ENCODE peak calls at places on chromosome X, in five cellular contexts. R is BJ, Y is kidney epithelial cell, H is A673, N is uterus. O is an unnamed sample.
A peak's percentile ranks its signal among the peaks of the same experiment; 100 is the strongest.

GRCh38 chrX:23341452-23341851 is 6.8 kb downstream of the PTCHD1 start:
- DNase-seq in N (no peak), Y (peak; percentile 14), H (no peak), R (no peak), O (no peak)

GRCh38 chrX:150361070-150361776 is 1.9 kb upstream of the MAMLD1 start:
- DNase-seq in Y (no peak), H (no peak), R (no peak), N (no peak), O (no peak)

GRCh38 chrX:24498975-24499374 is 33.9 kb downstream of the PDK3 start:
- DNase-seq in R (no peak), Y (no peak), H (no peak), N (no peak), O (peak; percentile 7)

GRCh38 chrX:7083468-7084396 is 63.8 kb upstream of the STS start:
- DNase-seq in Y (peak; percentile 98), R (peak; percentile 55), H (peak; percentile 60), N (no peak), O (peak; percentile 80)

GRCh38 chrX:131675596-131676194 is 131.8 kb downstream of the OR13H1 start:
- DNase-seq in H (peak; percentile 28), R (no peak), N (no peak), Y (no peak), O (no peak)

GRCh38 chrX:30533261-30533660 is 44.3 kb downstream of the TASL start:
- DNase-seq in R (no peak), Y (no peak), H (no peak), N (no peak), O (no peak)

GRCh38 chrX:1281511-1281910 is 12.9 kb downstream of the CSF2RA start:
- DNase-seq in Y (no peak), R (peak; percentile 77), H (no peak), N (no peak), O (no peak)

GRCh38 chrX:145178268-145178667 is 69.0 kb upstream of the SPANXN1 start:
- DNase-seq in N (no peak), Y (no peak), H (peak; percentile 3), R (no peak), O (no peak)

GRCh38 chrX:69262036-69262905 is 97.0 kb upstream of the PJA1 start:
- DNase-seq in N (peak; percentile 47), H (no peak), R (no peak), Y (no peak), O (no peak)

GRCh38 chrX:96379951-96380350 is 304.7 kb upstream of the DIAPH2 start:
- DNase-seq in R (no peak), H (no peak), N (no peak), Y (no peak), O (no peak)

GRCh38 chrX:118637997-118638396 is 89.4 kb upstream of the IL13RA1 start:
- DNase-seq in N (no peak), H (peak; percentile 6), Y (no peak), R (no peak), O (no peak)

GRCh38 chrX:101009086-101009485 is 39.6 kb downstream of the ARL13A start:
- DNase-seq in N (no peak), Y (no peak), R (no peak), H (no peak), O (no peak)

GRCh38 chrX:44245730-44246129 is 97.7 kb downstream of the EFHC2 start:
- DNase-seq in N (no peak), Y (no peak), H (no peak), R (no peak), O (no peak)

GRCh38 chrX:72142094-72142843 is 10.6 kb upstream of the RTL5 start:
- DNase-seq in Y (no peak), N (no peak), R (no peak), H (no peak), O (no peak)

GRCh38 chrX:15334561-15334960 is 762 bp downstream of the PIGA start:
- DNase-seq in N (no peak), H (no peak), Y (no peak), R (no peak), O (no peak)

GRCh38 chrX:120549483-120550452 is 11.0 kb downstream of the CUL4B start:
- DNase-seq in N (no peak), H (peak; percentile 12), R (peak; percentile 82), Y (peak; percentile 82), O (no peak)

GRCh38 chrX:49309401-49309981 is 6.0 kb downstream of the GAGE10 start:
- DNase-seq in H (no peak), Y (peak; percentile 5), N (no peak), R (no peak), O (no peak)

GRCh38 chrX:110432066-110432465 is 73.4 kb downstream of the RTL9 start:
- DNase-seq in Y (no peak), N (no peak), R (no peak), H (peak; percentile 39), O (no peak)

GRCh38 chrX:155767101-155767878 is 113.9 kb upstream of the VAMP7 start:
- DNase-seq in H (peak; percentile 77), Y (peak; percentile 16), N (peak; percentile 59), R (peak; percentile 41), O (no peak)

GRCh38 chrX:100720301-100720700 is 11.6 kb downstream of the SYTL4 start:
- DNase-seq in Y (no peak), R (no peak), N (no peak), H (peak; percentile 42), O (no peak)

GRCh38 chrX:70433848-70434351 is 10.7 kb upstream of the DLG3 start:
- DNase-seq in N (peak; percentile 46), H (peak; percentile 57), Y (no peak), R (no peak), O (peak; percentile 80)

GRCh38 chrX:131704136-131704695 is 160.3 kb downstream of the OR13H1 start:
- DNase-seq in R (no peak), N (peak; percentile 94), H (peak; percentile 85), Y (peak; percentile 29), O (peak; percentile 65)

GRCh38 chrX:53357799-53358530 is 64.5 kb downstream of the SMC1A start:
- DNase-seq in H (peak; percentile 39), R (no peak), N (no peak), Y (no peak), O (no peak)

GRCh38 chrX:119075271-119075670 is 2.5 kb downstream of the CT47C1 start:
- DNase-seq in Y (no peak), H (no peak), N (no peak), R (no peak), O (no peak)

GRCh38 chrX:40908857-40909475 is 173.6 kb upstream of the MED14 start:
- DNase-seq in Y (peak; percentile 56), H (no peak), N (no peak), R (no peak), O (no peak)

GRCh38 chrX:21912989-21913388 is 27.5 kb upstream of the SMS start:
- DNase-seq in H (no peak), R (no peak), Y (no peak), N (no peak), O (no peak)
- TF ChIP-seq CTCF in H (no peak), R (no peak), Y (no peak), N (no peak), O (no peak)

GRCh38 chrX:10832103-10832502 is 211.7 kb upstream of the MID1 start:
- DNase-seq in Y (no peak), R (no peak), N (no peak), H (no peak), O (no peak)
- H3K4me3 ChIP-seq in Y (no peak overlapping the region), R (no peak overlapping the region), N (no peak overlapping the region), H (no peak overlapping the region), O (no peak overlapping the region)

GRCh38 chrX:11210397-11210796 is 82.8 kb upstream of the AMELX start:
- DNase-seq in H (no peak), R (no peak), N (no peak), Y (no peak), O (no peak)
- TF ChIP-seq CTCF in H (no peak), R (no peak), N (no peak), Y (no peak), O (no peak)

DNA sequence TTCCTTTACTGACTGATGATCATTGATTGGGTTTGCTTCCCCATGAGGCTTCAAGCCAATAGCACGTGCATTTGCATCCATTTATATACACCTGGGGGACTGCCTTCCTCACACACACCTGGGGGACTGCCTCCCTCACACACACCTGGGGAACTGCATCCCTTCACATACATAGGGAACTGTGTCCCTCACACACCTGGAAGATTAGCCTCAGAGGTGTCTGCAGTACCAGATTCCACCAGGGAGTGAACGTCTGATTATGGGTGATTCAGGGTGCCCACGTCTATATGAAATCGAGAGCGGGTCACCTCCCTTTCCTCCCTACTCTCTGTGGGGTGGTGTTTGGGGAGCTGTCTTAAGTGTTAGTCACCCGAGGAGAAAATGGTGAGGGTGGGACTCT is 16.9 kb downstream of the CD99 start:
- DNase-seq in R (no peak), Y (no peak), H (no peak), N (no peak), O (no peak)
- H3K4me3 ChIP-seq in R (no peak overlapping the region), Y (no peak overlapping the region), H (peak overlapping the region; percentile 10), N (no peak overlapping the region), O (no peak overlapping the region)

GRCh38 chrX:93259029-93259428 is 414.3 kb downstream of the NAP1L3 start:
- DNase-seq in R (no peak), H (no peak), N (no peak), Y (no peak), O (no peak)
- TF ChIP-seq CTCF in R (no peak), H (no peak), N (no peak), Y (no peak), O (no peak)

DNA sequence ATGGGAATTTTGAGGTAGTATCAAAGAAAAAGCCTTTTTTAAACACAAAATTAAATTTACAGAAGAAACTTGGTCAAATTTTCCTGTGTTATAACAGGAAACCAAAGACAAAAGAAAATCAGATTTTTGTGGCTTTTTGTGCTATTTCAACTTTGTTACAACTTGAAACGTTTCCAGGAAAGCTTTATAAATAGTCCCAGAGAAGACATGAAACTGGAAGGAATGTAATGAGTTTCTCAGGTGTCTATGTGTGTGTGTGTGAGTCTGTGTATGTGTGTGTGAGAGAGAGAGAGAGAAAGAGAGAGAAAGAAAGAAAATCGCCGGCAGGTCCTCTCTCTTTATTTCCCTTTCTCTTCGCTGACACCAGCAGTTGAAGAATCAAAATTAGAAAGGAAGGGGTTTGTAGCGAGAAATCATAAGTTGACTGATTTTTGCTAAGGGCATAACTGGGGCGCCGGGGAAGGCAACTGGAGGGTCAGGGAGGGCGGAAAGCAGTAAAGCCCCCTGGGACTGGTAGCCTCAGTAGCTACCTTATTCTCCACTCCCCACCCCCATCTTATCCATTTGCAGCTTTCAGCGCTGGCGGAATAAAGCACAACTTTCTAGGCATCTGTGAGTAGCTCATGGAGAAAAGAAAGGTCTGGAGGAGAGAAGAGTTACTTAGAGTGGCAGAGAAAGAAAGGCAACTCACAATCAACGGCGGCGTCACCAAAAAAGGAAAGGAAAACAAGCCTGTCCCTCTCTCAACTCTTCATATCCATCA is 1.4 kb downstream of the TMEM47 start:
- DNase-seq in R (no peak), Y (no peak), H (peak; percentile 21), N (no peak), O (no peak)
- H3K4me3 ChIP-seq in R (peak overlapping the region; percentile 84), Y (peak overlapping the region; percentile 69), H (peak overlapping the region; percentile 61), N (peak overlapping the region; percentile 47), O (no peak overlapping the region)

GRCh38 chrX:52270453-52271116 is 85.9 kb downstream of the MAGED4 start:
- DNase-seq in R (no peak), N (no peak), H (no peak), Y (no peak), O (no peak)

GRCh38 chrX:52265713-52266112 is 81.0 kb downstream of the MAGED4 start:
- DNase-seq in R (no peak), Y (no peak), H (no peak), N (no peak), O (no peak)

DNA sequence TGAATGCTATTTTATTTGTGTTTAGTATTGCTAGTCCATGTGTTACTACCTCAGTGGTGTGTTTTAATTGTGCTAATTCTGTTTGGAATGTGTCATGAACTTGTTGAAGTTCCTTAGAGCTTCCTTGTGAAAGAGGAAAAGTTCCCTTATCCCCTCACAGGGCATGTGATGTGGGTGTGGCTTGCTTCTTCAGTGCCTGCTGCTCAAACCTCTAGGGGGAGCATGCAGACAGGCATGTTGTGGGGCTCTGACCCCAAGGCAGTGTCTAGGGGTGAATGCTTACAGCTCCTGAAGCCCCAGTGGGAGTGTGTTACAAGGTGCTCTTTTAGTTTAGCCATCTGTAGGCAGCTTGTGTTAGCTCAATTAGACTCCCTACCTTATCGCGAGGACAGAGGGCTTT is 86.5 kb downstream of the MAGED4 start:
- DNase-seq in H (peak; percentile 80), R (no peak), Y (no peak), N (no peak), O (no peak)
- TF ChIP-seq CTCF in H (peak; percentile 74), R (peak; percentile 23), Y (peak; percentile 41), N (no peak), O (peak; percentile 51)

O was measured in GM06990.